ENCODE peak calls at places on chromosome 13, in five cellular contexts. U, P, G, K and C are unnamed samples.

GRCh38 chr13:70668293-70668692 is 560.0 kb upstream of the KLHL1 start:
- DNase-seq in G (no peak), P (no peak), K (no peak), U (peak), C (no peak)

GRCh38 chr13:108629353-108629752 is at the start of gene MYO16:
- DNase-seq in U (no peak), K (no peak), P (no peak), G (no peak), C (no peak)

GRCh38 chr13:72304121-72304745 is 423.2 kb downstream of the MZT1 start:
- DNase-seq in P (no peak), K (no peak), G (peak), U (no peak), C (peak)

GRCh38 chr13:43520331-43520730 is 266.4 kb downstream of the ENOX1 start:
- DNase-seq in G (no peak), K (no peak), P (no peak), U (no peak), C (peak)

GRCh38 chr13:100532090-100532766 is 56.4 kb downstream of the GGACT start:
- DNase-seq in G (no peak), U (no peak), P (no peak), K (no peak), C (no peak)

GRCh38 chr13:71005919-71006318 is 861.1 kb downstream of the DACH1 start:
- DNase-seq in G (no peak), U (no peak), K (no peak), P (no peak), C (no peak)

GRCh38 chr13:42215578-42216421 is 56.2 kb upstream of the AKAP11 start:
- DNase-seq in U (peak), P (peak), K (no peak), G (peak), C (peak)

GRCh38 chr13:113318956-113319355 is 21.9 kb downstream of the LAMP1 start:
- DNase-seq in G (no peak), K (no peak), U (no peak), P (no peak), C (no peak)

GRCh38 chr13:78326608-78327007 is 276.7 kb downstream of the POU4F1 start:
- DNase-seq in G (peak), K (no peak), P (no peak), U (no peak), C (no peak)

GRCh38 chr13:102555914-102556553 is 40.8 kb upstream of the TPP2 start:
- DNase-seq in U (peak), P (peak), K (no peak), G (peak), C (peak)

GRCh38 chr13:111472559-111473460 is 152.4 kb downstream of the TEX29 start:
- DNase-seq in K (no peak), G (no peak), U (no peak), P (no peak), C (no peak)

GRCh38 chr13:107365466-107366215 is 797.7 kb upstream of the ARGLU1 start:
- DNase-seq in P (no peak), K (no peak), U (no peak), G (peak), C (no peak)

GRCh38 chr13:73168993-73169401 is 110.2 kb downstream of the KLF5 start:
- DNase-seq in P (no peak), U (no peak), G (peak), K (no peak), C (peak)

GRCh38 chr13:96822900-96823299 is 171.4 kb downstream of the OXGR1 start:
- DNase-seq in P (peak), G (peak), U (peak), K (no peak), C (peak)

GRCh38 chr13:26133851-26134250 is 82.0 kb upstream of the SHISA2 start:
- DNase-seq in G (peak), K (no peak), P (no peak), U (no peak), C (no peak)

GRCh38 chr13:40664100-40665060 is 2.1 kb downstream of the FOXO1 start:
- DNase-seq in K (peak), P (peak), U (peak), G (peak), C (peak)

GRCh38 chr13:43878897-43879322 is 630 bp downstream of the CCDC122 start:
- DNase-seq in K (peak), G (peak), U (peak), P (peak), C (peak)

GRCh38 chr13:97018029-97018819 is 23.9 kb upstream of the OXGR1 start:
- DNase-seq in U (peak), K (no peak), G (peak), P (peak), C (peak)

GRCh38 chr13:40318366-40318765 is 348.1 kb downstream of the FOXO1 start:
- DNase-seq in P (no peak), G (peak), K (no peak), U (no peak), C (no peak)

GRCh38 chr13:44755872-44756271 is 179.7 kb upstream of the TSC22D1 start:
- DNase-seq in K (no peak), G (peak), U (peak), P (no peak), C (peak)

GRCh38 chr13:69324109-69324886 is 783.3 kb upstream of the ATXN8OS start:
- DNase-seq in U (peak), P (peak), K (no peak), G (peak), C (no peak)

GRCh38 chr13:97239943-97240788 is 18.0 kb downstream of the MBNL2 start:
- DNase-seq in K (no peak), G (no peak), U (no peak), P (no peak), C (no peak)

GRCh38 chr13:112738606-112739005 is 48.8 kb downstream of the ATP11A start:
- DNase-seq in G (no peak), U (no peak), K (peak), P (no peak), C (no peak)

GRCh38 chr13:107275945-107276614 is 708.1 kb upstream of the ARGLU1 start:
- DNase-seq in K (no peak), U (no peak), G (peak), P (no peak), C (no peak)

GRCh38 chr13:75482070-75482819 is at the start of gene TBC1D4:
- DNase-seq in P (peak), U (peak), K (peak), G (peak), C (peak)

GRCh38 chr13:32098275-32098674 is 66.7 kb downstream of the FRY start:
- DNase-seq in G (no peak), U (peak), P (no peak), K (no peak), C (no peak)

GRCh38 chr13:89748716-89749115 is 1598.8 kb upstream of the MIR17HG start:
- DNase-seq in U (no peak), G (peak), P (no peak), K (no peak), C (no peak)

GRCh38 chr13:106566682-106567420 is 1.1 kb downstream of the ARGLU1 start:
- DNase-seq in P (peak), G (peak), U (peak), K (peak), C (peak)

GRCh38 chr13:36353001-36353400 is 6.8 kb upstream of the SPART start:
- DNase-seq in G (peak), K (no peak), U (no peak), P (no peak), C (peak)

GRCh38 chr13:40087021-40088002 is 431.9 kb downstream of the COG6 start:
- DNase-seq in P (no peak), K (no peak), U (peak), G (no peak), C (no peak)

GRCh38 chr13:101942038-101942437 is 459.8 kb downstream of the FGF14 start:
- DNase-seq in P (peak), G (peak), U (peak), K (no peak), C (peak)

GRCh38 chr13:30551194-30551593 is 66.5 kb upstream of the USPL1 start:
- DNase-seq in P (peak), U (peak), K (no peak), G (peak), C (peak)

GRCh38 chr13:105848494-105848893 is 687.0 kb downstream of the EFNB2 start:
- DNase-seq in P (no peak), G (no peak), U (no peak), K (no peak), C (no peak)

GRCh38 chr13:40028446-40028845 is 373.0 kb downstream of the COG6 start:
- DNase-seq in U (no peak), K (no peak), P (no peak), G (no peak), C (no peak)

DNA sequence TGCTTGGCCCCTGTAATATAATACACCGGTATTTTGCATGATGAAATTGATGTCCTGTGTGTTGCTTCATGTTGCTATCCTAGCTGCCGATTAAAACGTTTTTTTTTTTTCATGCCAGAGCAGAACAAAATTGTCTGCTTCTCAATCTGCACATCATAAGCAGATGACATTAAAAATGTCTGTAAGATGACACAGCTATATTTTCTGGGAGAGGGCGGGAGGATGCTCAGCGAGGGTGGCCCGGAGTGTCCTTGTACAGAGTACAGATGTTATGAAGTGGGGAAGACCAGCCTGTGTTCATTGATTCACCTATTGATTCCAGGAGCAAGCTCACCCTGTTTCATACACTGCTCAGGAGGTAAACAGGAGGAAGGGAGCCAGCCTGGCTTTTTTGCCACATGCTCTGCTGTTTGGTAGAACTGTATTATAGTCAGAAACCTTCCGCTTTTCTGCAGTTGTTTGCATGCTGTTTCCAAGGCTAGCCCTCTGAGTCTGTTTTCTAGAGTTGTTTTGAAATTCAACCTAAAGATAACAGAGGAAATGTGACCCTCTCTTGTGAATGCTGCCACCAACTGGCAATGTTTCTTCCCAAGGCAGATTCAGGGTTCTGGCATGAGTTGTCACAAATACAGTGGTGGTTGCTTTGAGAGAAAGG is 4.7 kb upstream of the IRS2 start:
- DNase-seq in G (peak), U (peak), K (no peak), P (no peak), C (no peak)
- TF ChIP-seq CTCF in G (peak), U (peak), K (peak), P (no peak), C (no peak)

GRCh38 chr13:20424959-20425358 is 100.7 kb downstream of the CRYL1 start:
- DNase-seq in U (no peak), P (no peak), G (no peak), K (no peak), C (peak)
- H3K4me3 ChIP-seq in U (no peak), P (no peak), G (no peak), K (no peak), C (no peak)

GRCh38 chr13:54110597-54110996 is 1082.0 kb downstream of the OLFM4 start:
- DNase-seq in G (no peak), P (no peak), K (no peak), U (no peak), C (no peak)
- TF ChIP-seq CTCF in G (no peak), P (no peak), K (no peak), U (no peak), C (no peak)

DNA sequence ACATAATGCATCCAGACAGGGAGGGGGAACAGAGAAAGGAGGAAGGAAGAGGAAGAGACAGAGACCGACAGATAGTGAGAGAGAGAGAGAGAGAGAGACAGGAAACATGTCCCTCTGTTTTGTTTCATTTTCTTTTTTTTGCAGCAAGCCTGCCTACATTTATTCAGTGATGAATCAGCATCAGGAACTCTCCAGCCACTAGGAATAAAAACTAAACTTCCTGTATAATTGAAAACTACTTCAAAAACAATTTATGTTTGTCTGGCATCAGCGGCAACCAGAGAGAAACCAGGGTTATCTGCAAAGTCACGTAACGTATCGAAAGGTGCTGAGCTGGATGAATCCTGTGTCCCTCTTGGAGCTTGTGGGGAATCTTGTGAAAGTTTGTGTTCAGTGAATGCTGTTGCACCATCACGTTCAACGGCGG is 148.6 kb upstream of the SOX21 start:
- DNase-seq in P (no peak), G (peak), K (no peak), U (no peak), C (peak)
- H3K4me3 ChIP-seq in P (peak), G (peak), K (peak), U (no peak), C (peak)

GRCh38 chr13:84433024-84433423 is 550.8 kb upstream of the SLITRK1 start:
- DNase-seq in G (peak), U (no peak), P (no peak), K (no peak), C (peak)
- TF ChIP-seq CTCF in G (no peak), U (no peak), P (no peak), K (no peak), C (peak)